ENCODE peak calls at places on chromosomes 6 and 20, in ten cellular contexts. One of them, this sample, is unnamed.

GRCh38 chr20:4160761-4161305 is 145.5 kb upstream of the RNF24 start:
- DNase-seq in sigmoid colon: peak; percentile 82
- DNase-seq in left cardiac atrium: peak; percentile 57
- DNase-seq in choroid plexus epithelial cell: peak; percentile 81
- DNase-seq in T-helper 17 cell: no peak
- DNase-seq in nephron progenitor cell: peak; percentile 58
- DNase-seq in progenitor cell of endocrine pancreas: no peak
- DNase-seq in stimulated activated CD8-positive, alpha-beta memory T cell treated with anti-CD3 and anti-CD28 coated beads, Interleukin-4, amount 100 ng/mL, for 1 hour: no peak
- DNase-seq in NCI-H1417: no peak
- DNase-seq in ACHN: no peak
- DNase-seq in this sample: peak; percentile 39

GRCh38 chr6:130390890-130391289 is 25.1 kb downstream of the TMEM200A start:
- DNase-seq in sigmoid colon: no peak
- DNase-seq in left cardiac atrium: no peak
- DNase-seq in choroid plexus epithelial cell: no peak
- DNase-seq in T-helper 17 cell: no peak
- DNase-seq in nephron progenitor cell: no peak
- DNase-seq in progenitor cell of endocrine pancreas: no peak
- DNase-seq in stimulated activated CD8-positive, alpha-beta memory T cell treated with anti-CD3 and anti-CD28 coated beads, Interleukin-4, amount 100 ng/mL, for 1 hour: no peak
- DNase-seq in NCI-H1417: no peak
- DNase-seq in ACHN: no peak
- DNase-seq in this sample: no peak

GRCh38 chr6:33249732-33250625 is 21.7 kb downstream of the VPS52 start:
- DNase-seq in sigmoid colon: peak; percentile 68
- DNase-seq in left cardiac atrium: peak; percentile 35
- DNase-seq in choroid plexus epithelial cell: peak; percentile 76
- DNase-seq in T-helper 17 cell: no peak
- DNase-seq in nephron progenitor cell: peak; percentile 36
- DNase-seq in progenitor cell of endocrine pancreas: no peak
- DNase-seq in stimulated activated CD8-positive, alpha-beta memory T cell treated with anti-CD3 and anti-CD28 coated beads, Interleukin-4, amount 100 ng/mL, for 1 hour: no peak
- DNase-seq in NCI-H1417: no peak
- DNase-seq in ACHN: peak; percentile 62
- DNase-seq in this sample: no peak

GRCh38 chr6:125267806-125268523 is 33.8 kb downstream of the HDDC2 start:
- DNase-seq in sigmoid colon: no peak
- DNase-seq in left cardiac atrium: no peak
- DNase-seq in choroid plexus epithelial cell: peak; percentile 51
- DNase-seq in T-helper 17 cell: no peak
- DNase-seq in nephron progenitor cell: no peak
- DNase-seq in progenitor cell of endocrine pancreas: no peak
- DNase-seq in stimulated activated CD8-positive, alpha-beta memory T cell treated with anti-CD3 and anti-CD28 coated beads, Interleukin-4, amount 100 ng/mL, for 1 hour: no peak
- DNase-seq in NCI-H1417: no peak
- DNase-seq in ACHN: no peak
- DNase-seq in this sample: no peak

GRCh38 chr6:107968081-107968480 is 10.1 kb upstream of the SEC63 start:
- DNase-seq in sigmoid colon: no peak
- DNase-seq in left cardiac atrium: no peak
- DNase-seq in choroid plexus epithelial cell: no peak
- DNase-seq in T-helper 17 cell: no peak
- DNase-seq in nephron progenitor cell: no peak
- DNase-seq in progenitor cell of endocrine pancreas: no peak
- DNase-seq in stimulated activated CD8-positive, alpha-beta memory T cell treated with anti-CD3 and anti-CD28 coated beads, Interleukin-4, amount 100 ng/mL, for 1 hour: no peak
- DNase-seq in NCI-H1417: no peak
- DNase-seq in ACHN: no peak
- DNase-seq in this sample: no peak

GRCh38 chr6:41655706-41656668 is 17.7 kb downstream of the MDFI start:
- DNase-seq in sigmoid colon: peak; percentile 54
- DNase-seq in left cardiac atrium: peak; percentile 50
- DNase-seq in choroid plexus epithelial cell: peak; percentile 81
- DNase-seq in T-helper 17 cell: no peak
- DNase-seq in nephron progenitor cell: no peak
- DNase-seq in progenitor cell of endocrine pancreas: no peak
- DNase-seq in stimulated activated CD8-positive, alpha-beta memory T cell treated with anti-CD3 and anti-CD28 coated beads, Interleukin-4, amount 100 ng/mL, for 1 hour: no peak
- DNase-seq in NCI-H1417: no peak
- DNase-seq in ACHN: no peak
- DNase-seq in this sample: no peak

GRCh38 chr6:34602318-34603111 is 46.4 kb upstream of the SPDEF start:
- DNase-seq in sigmoid colon: no peak
- DNase-seq in left cardiac atrium: no peak
- DNase-seq in choroid plexus epithelial cell: peak; percentile 48
- DNase-seq in T-helper 17 cell: no peak
- DNase-seq in nephron progenitor cell: no peak
- DNase-seq in progenitor cell of endocrine pancreas: no peak
- DNase-seq in stimulated activated CD8-positive, alpha-beta memory T cell treated with anti-CD3 and anti-CD28 coated beads, Interleukin-4, amount 100 ng/mL, for 1 hour: no peak
- DNase-seq in NCI-H1417: peak; percentile 68
- DNase-seq in ACHN: no peak
- DNase-seq in this sample: no peak

GRCh38 chr20:62554898-62555641 is 79.3 kb upstream of the GATA5 start:
- DNase-seq in sigmoid colon: no peak
- DNase-seq in left cardiac atrium: no peak
- DNase-seq in choroid plexus epithelial cell: no peak
- DNase-seq in T-helper 17 cell: no peak
- DNase-seq in nephron progenitor cell: no peak
- DNase-seq in progenitor cell of endocrine pancreas: no peak
- DNase-seq in stimulated activated CD8-positive, alpha-beta memory T cell treated with anti-CD3 and anti-CD28 coated beads, Interleukin-4, amount 100 ng/mL, for 1 hour: no peak
- DNase-seq in NCI-H1417: no peak
- DNase-seq in ACHN: no peak
- DNase-seq in this sample: no peak

GRCh38 chr20:52303281-52303950 is 111.8 kb upstream of the ZFP64 start:
- DNase-seq in sigmoid colon: no peak
- DNase-seq in left cardiac atrium: no peak
- DNase-seq in choroid plexus epithelial cell: no peak
- DNase-seq in T-helper 17 cell: no peak
- DNase-seq in nephron progenitor cell: no peak
- DNase-seq in progenitor cell of endocrine pancreas: no peak
- DNase-seq in stimulated activated CD8-positive, alpha-beta memory T cell treated with anti-CD3 and anti-CD28 coated beads, Interleukin-4, amount 100 ng/mL, for 1 hour: no peak
- DNase-seq in NCI-H1417: no peak
- DNase-seq in ACHN: no peak
- DNase-seq in this sample: no peak

GRCh38 chr20:40265872-40266533 is 423.0 kb downstream of the MAFB start:
- DNase-seq in sigmoid colon: no peak
- DNase-seq in left cardiac atrium: no peak
- DNase-seq in choroid plexus epithelial cell: peak; percentile 68
- DNase-seq in T-helper 17 cell: no peak
- DNase-seq in nephron progenitor cell: no peak
- DNase-seq in progenitor cell of endocrine pancreas: no peak
- DNase-seq in stimulated activated CD8-positive, alpha-beta memory T cell treated with anti-CD3 and anti-CD28 coated beads, Interleukin-4, amount 100 ng/mL, for 1 hour: no peak
- DNase-seq in NCI-H1417: peak; percentile 44
- DNase-seq in ACHN: peak; percentile 25
- DNase-seq in this sample: no peak

GRCh38 chr6:13953061-13953705 is 28.4 kb downstream of the RNF182 start:
- DNase-seq in sigmoid colon: no peak
- DNase-seq in left cardiac atrium: no peak
- DNase-seq in choroid plexus epithelial cell: peak; percentile 1
- DNase-seq in T-helper 17 cell: no peak
- DNase-seq in nephron progenitor cell: no peak
- DNase-seq in progenitor cell of endocrine pancreas: no peak
- DNase-seq in stimulated activated CD8-positive, alpha-beta memory T cell treated with anti-CD3 and anti-CD28 coated beads, Interleukin-4, amount 100 ng/mL, for 1 hour: no peak
- DNase-seq in NCI-H1417: no peak
- DNase-seq in ACHN: peak; percentile 67
- DNase-seq in this sample: no peak

GRCh38 chr6:159972506-159973268 is 3.8 kb downstream of the IGF2R start:
- DNase-seq in sigmoid colon: no peak
- DNase-seq in left cardiac atrium: no peak
- DNase-seq in choroid plexus epithelial cell: no peak
- DNase-seq in T-helper 17 cell: no peak
- DNase-seq in nephron progenitor cell: no peak
- DNase-seq in progenitor cell of endocrine pancreas: no peak
- DNase-seq in stimulated activated CD8-positive, alpha-beta memory T cell treated with anti-CD3 and anti-CD28 coated beads, Interleukin-4, amount 100 ng/mL, for 1 hour: no peak
- DNase-seq in NCI-H1417: no peak
- DNase-seq in ACHN: no peak
- DNase-seq in this sample: no peak

GRCh38 chr6:98985391-98985790 is 37.6 kb upstream of the FBXL4 start:
- DNase-seq in sigmoid colon: no peak
- DNase-seq in left cardiac atrium: no peak
- DNase-seq in choroid plexus epithelial cell: no peak
- DNase-seq in T-helper 17 cell: no peak
- DNase-seq in nephron progenitor cell: no peak
- DNase-seq in progenitor cell of endocrine pancreas: no peak
- DNase-seq in stimulated activated CD8-positive, alpha-beta memory T cell treated with anti-CD3 and anti-CD28 coated beads, Interleukin-4, amount 100 ng/mL, for 1 hour: no peak
- DNase-seq in NCI-H1417: no peak
- DNase-seq in ACHN: no peak
- DNase-seq in this sample: no peak

GRCh38 chr6:130223508-130223907 is 757 bp upstream of the SAMD3 start:
- DNase-seq in sigmoid colon: no peak
- DNase-seq in left cardiac atrium: no peak
- DNase-seq in choroid plexus epithelial cell: no peak
- DNase-seq in T-helper 17 cell: no peak
- DNase-seq in nephron progenitor cell: no peak
- DNase-seq in progenitor cell of endocrine pancreas: no peak
- DNase-seq in stimulated activated CD8-positive, alpha-beta memory T cell treated with anti-CD3 and anti-CD28 coated beads, Interleukin-4, amount 100 ng/mL, for 1 hour: no peak
- DNase-seq in NCI-H1417: no peak
- DNase-seq in ACHN: no peak
- DNase-seq in this sample: no peak

GRCh38 chr6:83215131-83216047 is 22.2 kb downstream of the RWDD2A start:
- DNase-seq in sigmoid colon: peak; percentile 71
- DNase-seq in left cardiac atrium: peak; percentile 66
- DNase-seq in choroid plexus epithelial cell: peak; percentile 89
- DNase-seq in T-helper 17 cell: peak; percentile 24
- DNase-seq in nephron progenitor cell: peak; percentile 53
- DNase-seq in progenitor cell of endocrine pancreas: peak; percentile 23
- DNase-seq in stimulated activated CD8-positive, alpha-beta memory T cell treated with anti-CD3 and anti-CD28 coated beads, Interleukin-4, amount 100 ng/mL, for 1 hour: no peak
- DNase-seq in NCI-H1417: peak; percentile 64
- DNase-seq in ACHN: peak; percentile 66
- DNase-seq in this sample: no peak

GRCh38 chr6:44416103-44416502 is 28.6 kb downstream of the CDC5L start:
- DNase-seq in sigmoid colon: no peak
- DNase-seq in left cardiac atrium: no peak
- DNase-seq in choroid plexus epithelial cell: peak; percentile 31
- DNase-seq in T-helper 17 cell: no peak
- DNase-seq in nephron progenitor cell: no peak
- DNase-seq in progenitor cell of endocrine pancreas: no peak
- DNase-seq in stimulated activated CD8-positive, alpha-beta memory T cell treated with anti-CD3 and anti-CD28 coated beads, Interleukin-4, amount 100 ng/mL, for 1 hour: no peak
- DNase-seq in NCI-H1417: no peak
- DNase-seq in ACHN: peak; percentile 18
- DNase-seq in this sample: no peak

GRCh38 chr20:24443436-24443835 is 26.0 kb upstream of the SYNDIG1 start:
- DNase-seq in sigmoid colon: no peak
- DNase-seq in left cardiac atrium: no peak
- DNase-seq in choroid plexus epithelial cell: no peak
- DNase-seq in T-helper 17 cell: no peak
- DNase-seq in nephron progenitor cell: no peak
- DNase-seq in progenitor cell of endocrine pancreas: no peak
- DNase-seq in stimulated activated CD8-positive, alpha-beta memory T cell treated with anti-CD3 and anti-CD28 coated beads, Interleukin-4, amount 100 ng/mL, for 1 hour: no peak
- DNase-seq in NCI-H1417: no peak
- DNase-seq in ACHN: no peak
- DNase-seq in this sample: no peak

GRCh38 chr6:93017213-93017612 is 402.1 kb downstream of the EPHA7 start:
- DNase-seq in sigmoid colon: no peak
- DNase-seq in left cardiac atrium: no peak
- DNase-seq in choroid plexus epithelial cell: peak; percentile 42
- DNase-seq in T-helper 17 cell: no peak
- DNase-seq in nephron progenitor cell: no peak
- DNase-seq in progenitor cell of endocrine pancreas: no peak
- DNase-seq in stimulated activated CD8-positive, alpha-beta memory T cell treated with anti-CD3 and anti-CD28 coated beads, Interleukin-4, amount 100 ng/mL, for 1 hour: no peak
- DNase-seq in NCI-H1417: no peak
- DNase-seq in ACHN: peak; percentile 30
- DNase-seq in this sample: no peak

GRCh38 chr6:151958332-151958731 is 150.8 kb downstream of the ESR1 start:
- DNase-seq in sigmoid colon: no peak
- DNase-seq in left cardiac atrium: no peak
- DNase-seq in choroid plexus epithelial cell: peak; percentile 67
- DNase-seq in T-helper 17 cell: no peak
- DNase-seq in nephron progenitor cell: no peak
- DNase-seq in progenitor cell of endocrine pancreas: no peak
- DNase-seq in stimulated activated CD8-positive, alpha-beta memory T cell treated with anti-CD3 and anti-CD28 coated beads, Interleukin-4, amount 100 ng/mL, for 1 hour: no peak
- DNase-seq in NCI-H1417: no peak
- DNase-seq in ACHN: no peak
- DNase-seq in this sample: no peak

GRCh38 chr20:60474385-60474910 is 516.2 kb downstream of the CDH26 start:
- DNase-seq in sigmoid colon: no peak
- DNase-seq in left cardiac atrium: no peak
- DNase-seq in choroid plexus epithelial cell: no peak
- DNase-seq in T-helper 17 cell: no peak
- DNase-seq in nephron progenitor cell: no peak
- DNase-seq in progenitor cell of endocrine pancreas: no peak
- DNase-seq in stimulated activated CD8-positive, alpha-beta memory T cell treated with anti-CD3 and anti-CD28 coated beads, Interleukin-4, amount 100 ng/mL, for 1 hour: no peak
- DNase-seq in NCI-H1417: no peak
- DNase-seq in ACHN: no peak
- DNase-seq in this sample: no peak

GRCh38 chr6:91476000-91476399 is 889.1 kb upstream of the MAP3K7 start:
- DNase-seq in sigmoid colon: no peak
- DNase-seq in left cardiac atrium: no peak
- DNase-seq in choroid plexus epithelial cell: peak; percentile 56
- DNase-seq in T-helper 17 cell: no peak
- DNase-seq in nephron progenitor cell: no peak
- DNase-seq in progenitor cell of endocrine pancreas: no peak
- DNase-seq in stimulated activated CD8-positive, alpha-beta memory T cell treated with anti-CD3 and anti-CD28 coated beads, Interleukin-4, amount 100 ng/mL, for 1 hour: no peak
- DNase-seq in NCI-H1417: peak; percentile 13
- DNase-seq in ACHN: peak; percentile 65
- DNase-seq in this sample: no peak

GRCh38 chr6:1761472-1761871 is 151.8 kb downstream of the FOXC1 start:
- DNase-seq in sigmoid colon: no peak
- DNase-seq in left cardiac atrium: no peak
- DNase-seq in choroid plexus epithelial cell: no peak
- DNase-seq in T-helper 17 cell: no peak
- DNase-seq in nephron progenitor cell: no peak
- DNase-seq in progenitor cell of endocrine pancreas: no peak
- DNase-seq in stimulated activated CD8-positive, alpha-beta memory T cell treated with anti-CD3 and anti-CD28 coated beads, Interleukin-4, amount 100 ng/mL, for 1 hour: no peak
- DNase-seq in NCI-H1417: peak; percentile 16
- DNase-seq in ACHN: no peak
- DNase-seq in this sample: no peak

GRCh38 chr20:16397053-16397452 is 176.2 kb downstream of the KIF16B start:
- DNase-seq in sigmoid colon: peak; percentile 66
- DNase-seq in left cardiac atrium: peak; percentile 71
- DNase-seq in choroid plexus epithelial cell: no peak
- DNase-seq in T-helper 17 cell: no peak
- DNase-seq in nephron progenitor cell: no peak
- DNase-seq in progenitor cell of endocrine pancreas: no peak
- DNase-seq in stimulated activated CD8-positive, alpha-beta memory T cell treated with anti-CD3 and anti-CD28 coated beads, Interleukin-4, amount 100 ng/mL, for 1 hour: no peak
- DNase-seq in NCI-H1417: no peak
- DNase-seq in ACHN: no peak
- DNase-seq in this sample: no peak

GRCh38 chr6:75143186-75143585 is 62.7 kb downstream of the COL12A1 start:
- DNase-seq in sigmoid colon: no peak
- DNase-seq in left cardiac atrium: no peak
- DNase-seq in choroid plexus epithelial cell: peak; percentile 86
- DNase-seq in T-helper 17 cell: no peak
- DNase-seq in nephron progenitor cell: no peak
- DNase-seq in progenitor cell of endocrine pancreas: no peak
- DNase-seq in stimulated activated CD8-positive, alpha-beta memory T cell treated with anti-CD3 and anti-CD28 coated beads, Interleukin-4, amount 100 ng/mL, for 1 hour: no peak
- DNase-seq in NCI-H1417: no peak
- DNase-seq in ACHN: no peak
- DNase-seq in this sample: no peak

This sample was measured in activated gamma-delta T cell.